ENCODE peak calls at places on chromosome 1, in five cellular contexts. L is activated CD8-positive, alpha-beta memory T cell treated with anti-CD3 and anti-CD28 coated beads, Interleukin-2, amount 50 U/mL, for 48 hours; J is Calu3; X is activated effector memory CD4-positive, alpha-beta T cell treated with Interleukin-2 at 50 U/mL for 16 hours; R is H7. G is an unnamed sample.

GRCh38 chr1:58749646-58750045 is 34.2 kb downstream of the JUN start:
- DNase-seq in L (no peak), J (no peak), X (no peak), R (no peak), G (no peak)

GRCh38 chr1:117318011-117318410 is 49.2 kb upstream of the MAN1A2 start:
- DNase-seq in L (no peak), J (no peak), X (no peak), R (no peak), G (no peak)

GRCh38 chr1:54132485-54132884 is 20.3 kb downstream of the CDCP2 start:
- DNase-seq in L (no peak), J (no peak), X (no peak), R (no peak), G (no peak)

GRCh38 chr1:7418442-7419080 is 352.5 kb upstream of the VAMP3 start:
- DNase-seq in L (peak), J (no peak), X (no peak), R (peak), G (peak)

GRCh38 chr1:10220200-10220599 is 9.8 kb downstream of the KIF1B start:
- DNase-seq in L (no peak), J (no peak), X (no peak), R (no peak), G (no peak)

GRCh38 chr1:228647523-228648444 is 87.5 kb upstream of the RHOU start:
- DNase-seq in L (peak), J (peak), X (no peak), R (peak), G (no peak)

GRCh38 chr1:153548722-153549695 is at the start of gene S100A3:
- DNase-seq in L (no peak), J (peak), X (no peak), R (no peak), G (no peak)

GRCh38 chr1:64624446-64624766 is 120.5 kb upstream of the RAVER2 start:
- DNase-seq in L (no peak), J (no peak), X (no peak), R (no peak), G (no peak)

GRCh38 chr1:1626207-1627141 is 5.5 kb upstream of the MMP23B start:
- DNase-seq in L (no peak), J (no peak), X (no peak), R (peak), G (no peak)

GRCh38 chr1:228178737-228179720 is 13.4 kb downstream of the IBA57 start:
- DNase-seq in L (peak), J (no peak), X (no peak), R (peak), G (peak)

GRCh38 chr1:185551008-185551407 is 183.2 kb upstream of the HMCN1 start:
- DNase-seq in L (no peak), J (no peak), X (no peak), R (no peak), G (no peak)

G was measured in mesenteric fat pad.